ENCODE peak calls at places on chromosomes 5 and 9, in eight cellular contexts. One of them, this sample, is unnamed.

GRCh38 chr9:77457916-77458592 is 190.1 kb downstream of the GNA14 start:
- DNase-seq in HuH-7.5: peak; percentile 64
- DNase-seq in activated naive CD8-positive, alpha-beta T cell treated with anti-CD3 and anti-CD28 coated beads, Interleukin-2, amount 10 ng/mL, durations not matched to agents 7 days and 5 days: peak; percentile 42
- DNase-seq in activated naive CD4-positive, alpha-beta T cell treated with anti-CD3 and anti-CD28 coated beads, Interleukin-2, amount 50 U/mL, for 16 hours: peak; percentile 62
- DNase-seq in activated CD4-positive, alpha-beta T cell treated with anti-CD3 and anti-CD28 coated beads, Interleukin-2, amount 50 U/mL, for 1 hour: peak; percentile 50
- DNase-seq in ELR: peak; percentile 79
- DNase-seq in Karpas-422: peak; percentile 90
- DNase-seq in HuH-7: peak; percentile 58
- DNase-seq in this sample: no peak

GRCh38 chr9:34989946-34990635 is 546 bp downstream of the DNAJB5 start:
- DNase-seq in HuH-7.5: peak; percentile 55
- DNase-seq in activated naive CD8-positive, alpha-beta T cell treated with anti-CD3 and anti-CD28 coated beads, Interleukin-2, amount 10 ng/mL, durations not matched to agents 7 days and 5 days: peak; percentile 55
- DNase-seq in activated naive CD4-positive, alpha-beta T cell treated with anti-CD3 and anti-CD28 coated beads, Interleukin-2, amount 50 U/mL, for 16 hours: peak; percentile 49
- DNase-seq in activated CD4-positive, alpha-beta T cell treated with anti-CD3 and anti-CD28 coated beads, Interleukin-2, amount 50 U/mL, for 1 hour: peak; percentile 29
- DNase-seq in ELR: peak; percentile 64
- DNase-seq in Karpas-422: peak; percentile 72
- DNase-seq in HuH-7: peak; percentile 42
- DNase-seq in this sample: peak; percentile 72

GRCh38 chr5:160262151-160262550 is 32.8 kb downstream of the FABP6 start:
- DNase-seq in HuH-7.5: no peak
- DNase-seq in activated naive CD8-positive, alpha-beta T cell treated with anti-CD3 and anti-CD28 coated beads, Interleukin-2, amount 10 ng/mL, durations not matched to agents 7 days and 5 days: no peak
- DNase-seq in activated naive CD4-positive, alpha-beta T cell treated with anti-CD3 and anti-CD28 coated beads, Interleukin-2, amount 50 U/mL, for 16 hours: no peak
- DNase-seq in activated CD4-positive, alpha-beta T cell treated with anti-CD3 and anti-CD28 coated beads, Interleukin-2, amount 50 U/mL, for 1 hour: no peak
- DNase-seq in ELR: no peak
- DNase-seq in Karpas-422: no peak
- DNase-seq in HuH-7: no peak
- DNase-seq in this sample: peak; percentile 92

GRCh38 chr9:99601506-99601905 is 220.2 kb upstream of the NR4A3 start:
- DNase-seq in HuH-7.5: no peak
- DNase-seq in activated naive CD8-positive, alpha-beta T cell treated with anti-CD3 and anti-CD28 coated beads, Interleukin-2, amount 10 ng/mL, durations not matched to agents 7 days and 5 days: no peak
- DNase-seq in activated naive CD4-positive, alpha-beta T cell treated with anti-CD3 and anti-CD28 coated beads, Interleukin-2, amount 50 U/mL, for 16 hours: no peak
- DNase-seq in activated CD4-positive, alpha-beta T cell treated with anti-CD3 and anti-CD28 coated beads, Interleukin-2, amount 50 U/mL, for 1 hour: no peak
- DNase-seq in ELR: no peak
- DNase-seq in Karpas-422: no peak
- DNase-seq in HuH-7: no peak
- DNase-seq in this sample: no peak

GRCh38 chr9:126494746-126495145 is 119.0 kb upstream of the LMX1B start:
- DNase-seq in HuH-7.5: no peak
- DNase-seq in activated naive CD8-positive, alpha-beta T cell treated with anti-CD3 and anti-CD28 coated beads, Interleukin-2, amount 10 ng/mL, durations not matched to agents 7 days and 5 days: no peak
- DNase-seq in activated naive CD4-positive, alpha-beta T cell treated with anti-CD3 and anti-CD28 coated beads, Interleukin-2, amount 50 U/mL, for 16 hours: no peak
- DNase-seq in activated CD4-positive, alpha-beta T cell treated with anti-CD3 and anti-CD28 coated beads, Interleukin-2, amount 50 U/mL, for 1 hour: no peak
- DNase-seq in ELR: no peak
- DNase-seq in Karpas-422: no peak
- DNase-seq in HuH-7: no peak
- DNase-seq in this sample: no peak

GRCh38 chr5:93336330-93337110 is 244.5 kb downstream of the NR2F1-AS1 start:
- DNase-seq in HuH-7.5: no peak
- DNase-seq in activated naive CD8-positive, alpha-beta T cell treated with anti-CD3 and anti-CD28 coated beads, Interleukin-2, amount 10 ng/mL, durations not matched to agents 7 days and 5 days: no peak
- DNase-seq in activated naive CD4-positive, alpha-beta T cell treated with anti-CD3 and anti-CD28 coated beads, Interleukin-2, amount 50 U/mL, for 16 hours: no peak
- DNase-seq in activated CD4-positive, alpha-beta T cell treated with anti-CD3 and anti-CD28 coated beads, Interleukin-2, amount 50 U/mL, for 1 hour: no peak
- DNase-seq in ELR: peak; percentile 41
- DNase-seq in Karpas-422: no peak
- DNase-seq in HuH-7: no peak
- DNase-seq in this sample: no peak

GRCh38 chr5:168802337-168802736 is 223.2 kb upstream of the PANK3 start:
- DNase-seq in HuH-7.5: no peak
- DNase-seq in activated naive CD8-positive, alpha-beta T cell treated with anti-CD3 and anti-CD28 coated beads, Interleukin-2, amount 10 ng/mL, durations not matched to agents 7 days and 5 days: no peak
- DNase-seq in activated naive CD4-positive, alpha-beta T cell treated with anti-CD3 and anti-CD28 coated beads, Interleukin-2, amount 50 U/mL, for 16 hours: no peak
- DNase-seq in activated CD4-positive, alpha-beta T cell treated with anti-CD3 and anti-CD28 coated beads, Interleukin-2, amount 50 U/mL, for 1 hour: no peak
- DNase-seq in ELR: no peak
- DNase-seq in Karpas-422: no peak
- DNase-seq in HuH-7: no peak
- DNase-seq in this sample: no peak

GRCh38 chr9:132163457-132163875 is 1.6 kb downstream of the NTNG2 start:
- DNase-seq in HuH-7.5: no peak
- DNase-seq in activated naive CD8-positive, alpha-beta T cell treated with anti-CD3 and anti-CD28 coated beads, Interleukin-2, amount 10 ng/mL, durations not matched to agents 7 days and 5 days: peak; percentile 44
- DNase-seq in activated naive CD4-positive, alpha-beta T cell treated with anti-CD3 and anti-CD28 coated beads, Interleukin-2, amount 50 U/mL, for 16 hours: no peak
- DNase-seq in activated CD4-positive, alpha-beta T cell treated with anti-CD3 and anti-CD28 coated beads, Interleukin-2, amount 50 U/mL, for 1 hour: no peak
- DNase-seq in ELR: peak; percentile 38
- DNase-seq in Karpas-422: no peak
- DNase-seq in HuH-7: no peak
- DNase-seq in this sample: no peak

GRCh38 chr9:134707031-134707680 is 65.6 kb downstream of the COL5A1 start:
- DNase-seq in HuH-7.5: no peak
- DNase-seq in activated naive CD8-positive, alpha-beta T cell treated with anti-CD3 and anti-CD28 coated beads, Interleukin-2, amount 10 ng/mL, durations not matched to agents 7 days and 5 days: no peak
- DNase-seq in activated naive CD4-positive, alpha-beta T cell treated with anti-CD3 and anti-CD28 coated beads, Interleukin-2, amount 50 U/mL, for 16 hours: no peak
- DNase-seq in activated CD4-positive, alpha-beta T cell treated with anti-CD3 and anti-CD28 coated beads, Interleukin-2, amount 50 U/mL, for 1 hour: no peak
- DNase-seq in ELR: peak; percentile 61
- DNase-seq in Karpas-422: no peak
- DNase-seq in HuH-7: no peak
- DNase-seq in this sample: no peak

GRCh38 chr9:16179566-16179965 is 626.7 kb downstream of the CCDC171 start:
- DNase-seq in HuH-7.5: no peak
- DNase-seq in activated naive CD8-positive, alpha-beta T cell treated with anti-CD3 and anti-CD28 coated beads, Interleukin-2, amount 10 ng/mL, durations not matched to agents 7 days and 5 days: peak; percentile 49
- DNase-seq in activated naive CD4-positive, alpha-beta T cell treated with anti-CD3 and anti-CD28 coated beads, Interleukin-2, amount 50 U/mL, for 16 hours: no peak
- DNase-seq in activated CD4-positive, alpha-beta T cell treated with anti-CD3 and anti-CD28 coated beads, Interleukin-2, amount 50 U/mL, for 1 hour: no peak
- DNase-seq in ELR: no peak
- DNase-seq in Karpas-422: no peak
- DNase-seq in HuH-7: no peak
- DNase-seq in this sample: no peak

GRCh38 chr9:18396102-18396728 is 77.7 kb upstream of the ADAMTSL1 start:
- DNase-seq in HuH-7.5: no peak
- DNase-seq in activated naive CD8-positive, alpha-beta T cell treated with anti-CD3 and anti-CD28 coated beads, Interleukin-2, amount 10 ng/mL, durations not matched to agents 7 days and 5 days: no peak
- DNase-seq in activated naive CD4-positive, alpha-beta T cell treated with anti-CD3 and anti-CD28 coated beads, Interleukin-2, amount 50 U/mL, for 16 hours: no peak
- DNase-seq in activated CD4-positive, alpha-beta T cell treated with anti-CD3 and anti-CD28 coated beads, Interleukin-2, amount 50 U/mL, for 1 hour: no peak
- DNase-seq in ELR: peak; percentile 61
- DNase-seq in Karpas-422: peak; percentile 79
- DNase-seq in HuH-7: no peak
- DNase-seq in this sample: no peak

GRCh38 chr5:177985430-177986040 is 10.5 kb downstream of the PROP1 start:
- DNase-seq in HuH-7.5: no peak
- DNase-seq in activated naive CD8-positive, alpha-beta T cell treated with anti-CD3 and anti-CD28 coated beads, Interleukin-2, amount 10 ng/mL, durations not matched to agents 7 days and 5 days: no peak
- DNase-seq in activated naive CD4-positive, alpha-beta T cell treated with anti-CD3 and anti-CD28 coated beads, Interleukin-2, amount 50 U/mL, for 16 hours: no peak
- DNase-seq in activated CD4-positive, alpha-beta T cell treated with anti-CD3 and anti-CD28 coated beads, Interleukin-2, amount 50 U/mL, for 1 hour: no peak
- DNase-seq in ELR: no peak
- DNase-seq in Karpas-422: peak; percentile 14
- DNase-seq in HuH-7: no peak
- DNase-seq in this sample: no peak

GRCh38 chr9:36928670-36929349 is 105.3 kb downstream of the PAX5 start:
- DNase-seq in HuH-7.5: no peak
- DNase-seq in activated naive CD8-positive, alpha-beta T cell treated with anti-CD3 and anti-CD28 coated beads, Interleukin-2, amount 10 ng/mL, durations not matched to agents 7 days and 5 days: no peak
- DNase-seq in activated naive CD4-positive, alpha-beta T cell treated with anti-CD3 and anti-CD28 coated beads, Interleukin-2, amount 50 U/mL, for 16 hours: no peak
- DNase-seq in activated CD4-positive, alpha-beta T cell treated with anti-CD3 and anti-CD28 coated beads, Interleukin-2, amount 50 U/mL, for 1 hour: no peak
- DNase-seq in ELR: peak; percentile 69
- DNase-seq in Karpas-422: no peak
- DNase-seq in HuH-7: no peak
- DNase-seq in this sample: no peak

GRCh38 chr5:180718810-180719453 is 20.9 kb downstream of the OR2Y1 start:
- DNase-seq in HuH-7.5: peak; percentile 18
- DNase-seq in activated naive CD8-positive, alpha-beta T cell treated with anti-CD3 and anti-CD28 coated beads, Interleukin-2, amount 10 ng/mL, durations not matched to agents 7 days and 5 days: no peak
- DNase-seq in activated naive CD4-positive, alpha-beta T cell treated with anti-CD3 and anti-CD28 coated beads, Interleukin-2, amount 50 U/mL, for 16 hours: peak; percentile 19
- DNase-seq in activated CD4-positive, alpha-beta T cell treated with anti-CD3 and anti-CD28 coated beads, Interleukin-2, amount 50 U/mL, for 1 hour: peak; percentile 23
- DNase-seq in ELR: peak; percentile 50
- DNase-seq in Karpas-422: peak; percentile 66
- DNase-seq in HuH-7: peak; percentile 14
- DNase-seq in this sample: no peak

GRCh38 chr5:15463231-15463630 is 36.7 kb upstream of the FBXL7 start:
- DNase-seq in HuH-7.5: no peak
- DNase-seq in activated naive CD8-positive, alpha-beta T cell treated with anti-CD3 and anti-CD28 coated beads, Interleukin-2, amount 10 ng/mL, durations not matched to agents 7 days and 5 days: no peak
- DNase-seq in activated naive CD4-positive, alpha-beta T cell treated with anti-CD3 and anti-CD28 coated beads, Interleukin-2, amount 50 U/mL, for 16 hours: no peak
- DNase-seq in activated CD4-positive, alpha-beta T cell treated with anti-CD3 and anti-CD28 coated beads, Interleukin-2, amount 50 U/mL, for 1 hour: no peak
- DNase-seq in ELR: peak; percentile 43
- DNase-seq in Karpas-422: no peak
- DNase-seq in HuH-7: no peak
- DNase-seq in this sample: no peak

GRCh38 chr5:171702391-171702790 is 83.2 kb upstream of the SMIM23 start:
- DNase-seq in HuH-7.5: no peak
- DNase-seq in activated naive CD8-positive, alpha-beta T cell treated with anti-CD3 and anti-CD28 coated beads, Interleukin-2, amount 10 ng/mL, durations not matched to agents 7 days and 5 days: no peak
- DNase-seq in activated naive CD4-positive, alpha-beta T cell treated with anti-CD3 and anti-CD28 coated beads, Interleukin-2, amount 50 U/mL, for 16 hours: no peak
- DNase-seq in activated CD4-positive, alpha-beta T cell treated with anti-CD3 and anti-CD28 coated beads, Interleukin-2, amount 50 U/mL, for 1 hour: no peak
- DNase-seq in ELR: no peak
- DNase-seq in Karpas-422: no peak
- DNase-seq in HuH-7: no peak
- DNase-seq in this sample: no peak

GRCh38 chr9:85900504-85901201 is 40.3 kb upstream of the NAA35 start:
- DNase-seq in HuH-7.5: peak; percentile 16
- DNase-seq in activated naive CD8-positive, alpha-beta T cell treated with anti-CD3 and anti-CD28 coated beads, Interleukin-2, amount 10 ng/mL, durations not matched to agents 7 days and 5 days: peak; percentile 36
- DNase-seq in activated naive CD4-positive, alpha-beta T cell treated with anti-CD3 and anti-CD28 coated beads, Interleukin-2, amount 50 U/mL, for 16 hours: peak; percentile 19
- DNase-seq in activated CD4-positive, alpha-beta T cell treated with anti-CD3 and anti-CD28 coated beads, Interleukin-2, amount 50 U/mL, for 1 hour: peak; percentile 26
- DNase-seq in ELR: peak; percentile 52
- DNase-seq in Karpas-422: peak; percentile 72
- DNase-seq in HuH-7: peak; percentile 23
- DNase-seq in this sample: no peak

GRCh38 chr5:83370957-83371356 is 100.6 kb upstream of the VCAN start:
- DNase-seq in HuH-7.5: no peak
- DNase-seq in activated naive CD8-positive, alpha-beta T cell treated with anti-CD3 and anti-CD28 coated beads, Interleukin-2, amount 10 ng/mL, durations not matched to agents 7 days and 5 days: no peak
- DNase-seq in activated naive CD4-positive, alpha-beta T cell treated with anti-CD3 and anti-CD28 coated beads, Interleukin-2, amount 50 U/mL, for 16 hours: no peak
- DNase-seq in activated CD4-positive, alpha-beta T cell treated with anti-CD3 and anti-CD28 coated beads, Interleukin-2, amount 50 U/mL, for 1 hour: no peak
- DNase-seq in ELR: no peak
- DNase-seq in Karpas-422: no peak
- DNase-seq in HuH-7: no peak
- DNase-seq in this sample: no peak

GRCh38 chr9:106962615-106963363 is 99.8 kb downstream of the ZNF462 start:
- DNase-seq in HuH-7.5: no peak
- DNase-seq in activated naive CD8-positive, alpha-beta T cell treated with anti-CD3 and anti-CD28 coated beads, Interleukin-2, amount 10 ng/mL, durations not matched to agents 7 days and 5 days: no peak
- DNase-seq in activated naive CD4-positive, alpha-beta T cell treated with anti-CD3 and anti-CD28 coated beads, Interleukin-2, amount 50 U/mL, for 16 hours: no peak
- DNase-seq in activated CD4-positive, alpha-beta T cell treated with anti-CD3 and anti-CD28 coated beads, Interleukin-2, amount 50 U/mL, for 1 hour: no peak
- DNase-seq in ELR: no peak
- DNase-seq in Karpas-422: no peak
- DNase-seq in HuH-7: no peak
- DNase-seq in this sample: no peak

GRCh38 chr9:99336531-99336930 is 114.4 kb downstream of the SEC61B start:
- DNase-seq in HuH-7.5: no peak
- DNase-seq in activated naive CD8-positive, alpha-beta T cell treated with anti-CD3 and anti-CD28 coated beads, Interleukin-2, amount 10 ng/mL, durations not matched to agents 7 days and 5 days: no peak
- DNase-seq in activated naive CD4-positive, alpha-beta T cell treated with anti-CD3 and anti-CD28 coated beads, Interleukin-2, amount 50 U/mL, for 16 hours: no peak
- DNase-seq in activated CD4-positive, alpha-beta T cell treated with anti-CD3 and anti-CD28 coated beads, Interleukin-2, amount 50 U/mL, for 1 hour: no peak
- DNase-seq in ELR: no peak
- DNase-seq in Karpas-422: no peak
- DNase-seq in HuH-7: no peak
- DNase-seq in this sample: no peak

This sample was measured in D721Med.